ENCODE peak calls at places on chromosomes 1 and 21, in ten cellular contexts. J is AG09319, R is suprapubic skin, L is astrocyte of the spinal cord, W is AG10803, D is K562, I is vagina, B is H1, Y is RWPE1, K is fibroblast of lung. P is an unnamed sample.

GRCh38 chr1:152969036-152969435 is 1.4 kb upstream of the SPRR4 start:
- DNase-seq in J (no peak), R (no peak), L (no peak), W (no peak), D (no peak), I (no peak), B (no peak), Y (no peak), K (no peak), P (no peak)

GRCh38 chr1:28887418-28887834 is 26.9 kb upstream of the EPB41 start:
- DNase-seq in J (no peak), R (no peak), L (no peak), W (no peak), D (peak; percentile 70), I (no peak), B (peak; percentile 77), Y (no peak), K (no peak), P (peak; percentile 59)

GRCh38 chr1:224735159-224735558 is 119.0 kb downstream of the CNIH3 start:
- DNase-seq in J (no peak), R (no peak), L (no peak), W (no peak), D (no peak), I (no peak), B (no peak), Y (no peak), K (no peak), P (no peak)

GRCh38 chr1:32454726-32455125 is 10.1 kb upstream of the ZBTB8B start:
- DNase-seq in J (no peak), R (no peak), L (no peak), W (no peak), D (no peak), I (no peak), B (no peak), Y (peak; percentile 45), K (peak; percentile 26), P (no peak)

GRCh38 chr1:12387641-12388040 is 157.8 kb downstream of the VPS13D start:
- DNase-seq in J (no peak), R (no peak), L (peak; percentile 39), W (peak; percentile 34), D (no peak), I (no peak), B (no peak), Y (no peak), K (peak; percentile 18), P (no peak)

GRCh38 chr1:202192770-202193613 is 607 bp upstream of the LGR6 start:
- DNase-seq in J (no peak), R (no peak), L (peak; percentile 39), W (peak; percentile 33), D (peak; percentile 85), I (no peak), B (peak; percentile 92), Y (peak; percentile 67), K (peak; percentile 31), P (no peak)

GRCh38 chr1:43286115-43286514 is 734 bp upstream of the C1orf210 start:
- DNase-seq in J (no peak), R (peak; percentile 50), L (no peak), W (no peak), D (no peak), I (no peak), B (no peak), Y (no peak), K (no peak), P (no peak)

GRCh38 chr1:183022202-183023145 is 746 bp upstream of the LAMC1 start:
- DNase-seq in J (peak; percentile 94), R (peak; percentile 92), L (peak; percentile 98), W (peak; percentile 99), D (peak; percentile 21), I (no peak), B (peak; percentile 83), Y (peak; percentile 80), K (peak; percentile 96), P (peak; percentile 80)

GRCh38 chr21:38716088-38716487 is 89.6 kb upstream of the ETS2 start:
- DNase-seq in J (no peak), R (no peak), L (no peak), W (no peak), D (no peak), I (no peak), B (no peak), Y (no peak), K (no peak), P (no peak)

GRCh38 chr1:179251675-179252074 is 22.2 kb upstream of the ABL2 start:
- DNase-seq in J (peak; percentile 16), R (no peak), L (peak; percentile 49), W (peak; percentile 63), D (no peak), I (no peak), B (no peak), Y (peak; percentile 27), K (peak; percentile 50), P (no peak)

GRCh38 chr1:68111804-68112436 is 61.5 kb upstream of the DIRAS3 start:
- DNase-seq in J (peak; percentile 74), R (no peak), L (peak; percentile 93), W (peak; percentile 93), D (no peak), I (no peak), B (peak; percentile 42), Y (peak; percentile 41), K (peak; percentile 93), P (no peak)
- TF ChIP-seq CTCF in J (peak; percentile 81), R (peak; percentile 25), L (peak; percentile 76), W (peak; percentile 94), D (peak; percentile 84), I (peak; percentile 76), B (no peak), Y (peak; percentile 41), K (peak; percentile 77), P (no peak)

GRCh38 chr21:25871566-25871965 is 136.8 kb downstream of the GABPA start:
- DNase-seq in J (no peak), R (no peak), L (no peak), W (no peak), D (peak; percentile 27), I (no peak), B (peak; percentile 58), Y (no peak), K (no peak), P (no peak)
- TF ChIP-seq CTCF in J (no peak), R (no peak), L (peak; percentile 23), W (peak; percentile 4), D (peak; percentile 29), I (no peak), B (peak; percentile 59), Y (no peak), K (peak; percentile 24), P (no peak)

GRCh38 chr1:234980224-234980656 is 148.4 kb downstream of the TOMM20 start:
- DNase-seq in J (no peak), R (peak; percentile 69), L (no peak), W (no peak), D (no peak), I (no peak), B (no peak), Y (no peak), K (peak; percentile 92), P (no peak)
- TF ChIP-seq CTCF in J (no peak), R (no peak), L (no peak), W (peak; percentile 12), D (no peak), I (no peak), B (no peak), Y (no peak), K (no peak), P (no peak)

GRCh38 chr1:59146651-59147358 is 150.1 kb upstream of the FGGY start:
- DNase-seq in J (no peak), R (peak; percentile 75), L (peak; percentile 59), W (peak; percentile 63), D (no peak), I (no peak), B (peak; percentile 84), Y (no peak), K (peak; percentile 30), P (no peak)
- TF ChIP-seq CTCF in J (peak; percentile 21), R (no peak), L (peak; percentile 16), W (peak; percentile 49), D (no peak), I (no peak), B (peak; percentile 11), Y (no peak), K (peak; percentile 20), P (peak; percentile 34)

GRCh38 chr1:86687595-86687994 is 16.8 kb upstream of the SH3GLB1 start:
- DNase-seq in J (no peak), R (no peak), L (peak; percentile 29), W (no peak), D (no peak), I (no peak), B (no peak), Y (no peak), K (peak; percentile 12), P (no peak)
- TF ChIP-seq CTCF in J (no peak), R (no peak), L (no peak), W (peak; percentile 19), D (peak; percentile 28), I (no peak), B (no peak), Y (peak; percentile 22), K (no peak), P (no peak)

GRCh38 chr1:59016390-59016789 is 232.5 kb upstream of the JUN start:
- DNase-seq in J (no peak), R (no peak), L (peak; percentile 46), W (no peak), D (no peak), I (no peak), B (no peak), Y (no peak), K (no peak), P (no peak)
- TF ChIP-seq CTCF in J (no peak), R (no peak), L (peak; percentile 7), W (no peak), D (no peak), I (no peak), B (no peak), Y (no peak), K (no peak), P (no peak)

GRCh38 chr1:103525607-103526507 is at the start of gene RNPC3:
- DNase-seq in J (peak; percentile 77), R (peak; percentile 93), L (peak; percentile 93), W (peak; percentile 88), D (peak; percentile 79), I (no peak), B (peak; percentile 82), Y (peak; percentile 80), K (peak; percentile 82), P (peak; percentile 86)
- TF ChIP-seq CTCF in J (no peak), R (no peak), L (no peak), W (peak; percentile 10), D (peak; percentile 5), I (no peak), B (no peak), Y (no peak), K (no peak), P (no peak)

P was measured in CD14-positive monocyte.